ENCODE peak calls at places on chromosome 22, in four cellular contexts. J, B, R and L are unnamed samples.

GRCh38 chr22:48075604-48076400 is 1313.4 kb downstream of the TBC1D22A start:
- DNase-seq in J (no peak), B (no peak), R (no peak), L (no peak)

GRCh38 chr22:37166675-37167066 is 17.0 kb upstream of the IL2RB start:
- DNase-seq in J (no peak), B (peak; percentile 42), R (no peak), L (peak; percentile 52)

GRCh38 chr22:36330655-36331305 is 57.0 kb downstream of the MYH9 start:
- DNase-seq in J (no peak), B (no peak), R (no peak), L (no peak)

GRCh38 chr22:17235861-17236260 is 16.6 kb upstream of the ADA2 start:
- DNase-seq in J (no peak), B (no peak), R (no peak), L (no peak)

GRCh38 chr22:48146426-48146825 is 1384.0 kb downstream of the TBC1D22A start:
- DNase-seq in J (no peak), B (no peak), R (no peak), L (no peak)

GRCh38 chr22:23580586-23581251 is 629 bp upstream of the IGLL1 start:
- DNase-seq in J (no peak), B (no peak), R (no peak), L (no peak)

GRCh38 chr22:27480487-27480886 is 321.1 kb downstream of the MN1 start:
- DNase-seq in J (no peak), B (peak; percentile 74), R (no peak), L (no peak)

GRCh38 chr22:19046719-19047609 is 75.2 kb downstream of the DGCR2 start:
- DNase-seq in J (no peak), B (no peak), R (no peak), L (no peak)

GRCh38 chr22:28373841-28374240 is 305.8 kb downstream of the TTC28 start:
- DNase-seq in J (no peak), B (no peak), R (no peak), L (no peak)

GRCh38 chr22:23376256-23376655 is 195.9 kb downstream of the BCR start:
- DNase-seq in J (peak; percentile 1), B (peak; percentile 18), R (no peak), L (peak; percentile 30)

GRCh38 chr22:27705391-27706080 is 96.0 kb downstream of the MN1 start:
- DNase-seq in J (no peak), B (peak; percentile 43), R (no peak), L (no peak)

GRCh38 chr22:33726294-33726711 is 194.0 kb downstream of the LARGE1 start:
- DNase-seq in J (no peak), B (no peak), R (no peak), L (no peak)

GRCh38 chr22:48405741-48406140 is 1421.9 kb downstream of the BRD1 start:
- DNase-seq in J (no peak), B (no peak), R (no peak), L (no peak)

GRCh38 chr22:23829845-23830372 is 8.9 kb downstream of the DERL3 start:
- DNase-seq in J (no peak), B (no peak), R (no peak), L (no peak)

GRCh38 chr22:33116846-33117547 is 58.8 kb upstream of the SYN3 start:
- DNase-seq in J (no peak), B (no peak), R (no peak), L (peak; percentile 3)

GRCh38 chr22:19057999-19058491 is 64.2 kb downstream of the DGCR2 start:
- DNase-seq in J (no peak), B (no peak), R (no peak), L (no peak)

GRCh38 chr22:36323855-36324331 is 63.9 kb downstream of the MYH9 start:
- DNase-seq in J (no peak), B (no peak), R (no peak), L (no peak)

GRCh38 chr22:31874821-31875220 is 69.5 kb upstream of the YWHAH start:
- DNase-seq in J (no peak), B (no peak), R (no peak), L (no peak)

GRCh38 chr22:49475253-49475652 is 352.4 kb downstream of the BRD1 start:
- DNase-seq in J (no peak), B (no peak), R (no peak), L (no peak)

GRCh38 chr22:37154925-37155712 is 5.4 kb upstream of the IL2RB start:
- DNase-seq in J (no peak), B (no peak), R (no peak), L (no peak)

GRCh38 chr22:27987557-27987956 is 68.5 kb upstream of the PITPNB start:
- DNase-seq in J (no peak), B (no peak), R (no peak), L (no peak)

GRCh38 chr22:32628626-32629587 is 154.3 kb downstream of the FBXO7 start:
- DNase-seq in J (no peak), B (peak; percentile 55), R (no peak), L (no peak)

GRCh38 chr22:19271856-19272535 is 19.5 kb downstream of the CLTCL1 start:
- DNase-seq in J (no peak), B (peak; percentile 89), R (no peak), L (no peak)

DNA sequence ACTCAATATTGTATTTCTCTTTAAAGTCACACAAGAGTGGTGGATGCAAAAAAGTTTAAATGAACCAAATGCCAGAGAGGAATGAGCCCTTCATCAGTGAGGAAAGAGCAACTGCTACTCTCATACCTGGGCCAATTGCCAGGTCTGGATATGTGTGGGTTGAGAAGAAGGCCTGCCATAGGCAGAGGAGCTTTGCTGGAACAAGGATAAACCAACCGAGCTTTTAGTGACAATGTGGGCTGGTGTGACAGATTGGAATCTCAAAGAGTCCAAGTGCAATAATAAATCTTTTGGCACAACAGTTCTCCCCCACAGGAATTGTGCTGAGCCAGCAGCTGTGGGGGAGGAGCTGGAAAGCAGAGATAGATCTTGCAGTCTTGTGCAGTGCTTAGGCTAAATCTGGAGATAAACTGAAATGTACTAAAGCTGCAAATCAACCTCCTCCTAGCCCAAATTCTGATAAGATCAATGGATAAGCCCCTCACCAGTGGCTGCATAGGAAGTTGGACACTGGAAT is 79.4 kb upstream of the ISX start:
- DNase-seq in J (no peak), B (no peak), R (no peak), L (no peak)
- TF ChIP-seq SUZ12 in J (no peak), B (no peak), R (no peak), L (no peak)

GRCh38 chr22:50579752-50580151 is 1.5 kb upstream of the CPT1B start:
- DNase-seq in J (no peak), B (no peak), R (no peak), L (no peak)

GRCh38 chr22:50577697-50577986 is 585 bp downstream of the CPT1B start:
- DNase-seq in J (no peak), B (no peak), R (no peak), L (no peak)

GRCh38 chr22:50576806-50577696 is 1.2 kb downstream of the CPT1B start:
- DNase-seq in J (no peak), B (no peak), R (no peak), L (no peak)

GRCh38 chr22:50577987-50578775 is at the start of gene CPT1B:
- DNase-seq in J (no peak), B (no peak), R (no peak), L (no peak)

GRCh38 chr22:50578776-50579310 is 616 bp upstream of the CPT1B start:
- DNase-seq in J (no peak), B (no peak), R (no peak), L (no peak)
- TF ChIP-seq YY1 in J (no peak), B (no peak), R (no peak), L (no peak)

GRCh38 chr22:20428496-20429253 is 8.9 kb downstream of the SCARF2 start:
- DNase-seq in J (no peak), B (no peak), R (no peak), L (no peak)

GRCh38 chr22:20429254-20430100 is 8.1 kb downstream of the SCARF2 start:
- DNase-seq in J (no peak), B (no peak), R (no peak), L (no peak)

GRCh38 chr22:20425821-20426615 is 11.6 kb downstream of the SCARF2 start:
- DNase-seq in J (no peak), B (no peak), R (no peak), L (no peak)

GRCh38 chr22:20427945-20428417 is 9.6 kb downstream of the SCARF2 start:
- DNase-seq in J (no peak), B (no peak), R (no peak), L (no peak)

DNA sequence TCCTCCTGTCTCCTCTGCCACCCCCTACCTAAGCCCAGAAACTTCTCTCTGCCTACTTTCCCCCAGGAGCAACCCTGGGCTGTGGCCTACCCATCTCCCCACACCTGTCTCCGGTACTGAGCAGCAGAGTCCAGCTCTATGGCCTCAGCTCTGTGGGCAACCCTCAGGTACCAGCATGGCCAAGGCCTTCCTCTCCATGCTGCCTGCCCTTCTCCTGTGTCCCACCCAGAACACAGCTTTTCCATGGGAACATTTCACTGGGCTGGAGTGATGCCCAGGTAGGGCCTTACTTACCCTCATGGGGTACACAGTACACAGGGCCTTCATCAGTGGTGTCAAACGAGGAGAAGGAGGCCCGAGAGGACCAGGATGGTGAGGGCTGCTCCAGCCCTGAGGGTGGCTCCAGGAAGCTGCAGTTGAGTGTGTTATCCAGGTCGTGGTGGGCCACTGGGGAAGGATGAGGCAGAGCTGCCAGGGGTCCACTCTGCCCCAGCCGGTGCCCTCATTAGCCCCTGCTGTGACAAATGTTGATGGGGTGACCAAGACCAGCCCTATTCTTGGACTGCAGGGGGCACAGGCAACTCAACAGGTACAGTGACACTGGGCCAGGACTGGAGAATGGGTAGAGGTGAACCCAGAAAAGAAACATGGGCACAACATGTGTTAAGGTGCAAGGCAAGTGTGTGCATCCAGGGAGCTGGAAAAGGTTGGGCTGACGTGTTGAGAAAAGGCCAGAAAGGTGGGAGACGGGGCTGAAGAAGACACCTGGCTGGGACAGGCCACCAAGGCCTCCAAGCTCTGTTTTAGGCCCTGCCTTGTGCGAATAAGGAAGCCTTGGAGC is 10.3 kb downstream of the SCARF2 start:
- DNase-seq in J (no peak), B (no peak), R (no peak), L (no peak)
- TF ChIP-seq SUZ12 in J (no peak), B (no peak), R (no peak), L (no peak)

DNA sequence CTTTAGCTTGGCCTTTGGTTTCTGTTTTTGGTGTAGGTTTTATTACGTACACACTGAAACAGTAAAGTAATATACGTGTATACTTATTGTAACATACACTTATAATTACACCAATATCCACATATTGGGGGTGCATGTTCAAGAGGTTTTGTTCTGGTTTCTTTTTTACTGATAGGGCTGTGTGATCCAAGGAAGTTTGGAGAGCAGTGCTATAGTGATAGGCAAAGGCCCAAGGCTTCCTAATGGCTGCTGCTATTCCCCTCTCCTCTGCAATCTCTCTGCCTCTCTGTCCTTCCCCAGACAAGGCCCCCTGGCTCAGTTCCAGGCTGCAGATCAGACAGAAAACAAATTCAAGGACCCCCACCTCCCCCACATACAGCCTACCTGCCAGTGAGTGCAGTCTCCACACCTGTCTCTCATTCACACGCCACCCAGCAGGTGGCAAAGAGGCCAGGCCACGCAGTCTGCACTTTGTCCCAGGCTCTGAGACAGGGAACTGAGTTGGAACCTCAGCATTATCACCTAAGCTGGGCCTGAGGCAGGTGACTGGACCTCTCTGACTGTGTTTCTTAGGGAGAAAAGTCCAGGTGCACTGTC is 15.1 kb downstream of the TMEM184B start:
- DNase-seq in J (no peak), B (no peak), R (no peak), L (no peak)
- TF ChIP-seq YY1 in J (no peak), B (no peak), R (no peak), L (no peak)

DNA sequence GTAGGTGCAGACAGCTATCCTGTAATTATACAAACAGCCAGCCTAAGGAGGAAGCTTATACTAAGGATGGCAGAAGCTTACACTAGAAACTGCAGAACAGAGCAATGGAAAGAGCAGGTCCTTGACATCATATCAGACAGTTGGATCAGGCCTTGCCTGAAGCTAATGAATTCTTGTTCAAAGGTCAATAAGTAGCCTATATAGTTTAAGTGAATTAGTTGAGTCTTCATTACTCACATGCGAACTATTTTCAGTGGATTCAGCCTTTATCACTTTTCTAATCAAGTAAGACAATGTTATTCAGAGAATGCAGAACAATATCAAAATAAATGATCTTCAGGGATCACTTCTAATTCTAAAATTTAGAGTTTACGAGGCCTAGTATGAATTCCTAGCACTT is 22.2 kb upstream of the GRK3 start:
- DNase-seq in J (no peak), B (no peak), R (no peak), L (no peak)
- TF ChIP-seq SUZ12 in J (no peak), B (no peak), R (no peak), L (no peak)